ENCODE peak calls at places on chromosome 11, in six cellular contexts. V is GM23338, Q is mammary epithelial cell, R is HFF-Myc, M is foreskin fibroblast, Y is colonic mucosa. U is an unnamed sample.

GRCh38 chr11:11016123-11016522 is 158.3 kb upstream of the ZBED5 start:
- DNase-seq in V (no peak), Q (peak), R (no peak), M (peak), Y (no peak), U (no peak)

GRCh38 chr11:30106222-30106621 is 89.4 kb upstream of the KCNA4 start:
- DNase-seq in V (no peak), Q (no peak), R (no peak), M (no peak), Y (no peak), U (peak)

GRCh38 chr11:84673753-84674152 is 953.4 kb downstream of the DLG2 start:
- DNase-seq in V (peak), Q (no peak), R (no peak), M (peak), Y (no peak), U (peak)

GRCh38 chr11:113895367-113896155 is 9.0 kb upstream of the HTR3B start:
- DNase-seq in V (peak), Q (no peak), R (no peak), M (peak), Y (no peak), U (peak)

GRCh38 chr11:24091594-24091993 is 405.3 kb upstream of the LUZP2 start:
- DNase-seq in V (no peak), Q (no peak), R (no peak), M (no peak), Y (no peak), U (no peak)

GRCh38 chr11:68076371-68077042 is 37.7 kb downstream of the TCIRG1 start:
- DNase-seq in V (no peak), Q (no peak), R (no peak), M (no peak), Y (no peak), U (no peak)

GRCh38 chr11:68839953-68840641 is 1.6 kb downstream of the CPT1A start:
- DNase-seq in V (peak), Q (no peak), R (no peak), M (peak), Y (peak), U (peak)

GRCh38 chr11:93031386-93031785 is 61.9 kb downstream of the MTNR1B start:
- DNase-seq in V (peak), Q (peak), R (no peak), M (no peak), Y (no peak), U (peak)

GRCh38 chr11:43508511-43508918 is 149.8 kb downstream of the TTC17 start:
- DNase-seq in V (no peak), Q (peak), R (no peak), M (peak), Y (no peak), U (peak)

GRCh38 chr11:120547301-120547700 is 35.8 kb downstream of the GRIK4 start:
- DNase-seq in V (no peak), Q (peak), R (no peak), M (no peak), Y (no peak), U (no peak)

GRCh38 chr11:120548682-120549209 is 37.2 kb downstream of the GRIK4 start:
- DNase-seq in V (no peak), Q (no peak), R (no peak), M (no peak), Y (no peak), U (no peak)

GRCh38 chr11:120546312-120547205 is 35.0 kb downstream of the GRIK4 start:
- DNase-seq in V (peak), Q (peak), R (peak), M (peak), Y (peak), U (peak)

GRCh38 chr11:120549346-120549745 is 37.8 kb downstream of the GRIK4 start:
- DNase-seq in V (no peak), Q (no peak), R (no peak), M (no peak), Y (no peak), U (no peak)

GRCh38 chr11:120547871-120548681 is 36.5 kb downstream of the GRIK4 start:
- DNase-seq in V (peak), Q (peak), R (peak), M (peak), Y (peak), U (peak)
- TF ChIP-seq CTCF in V (peak), Q (peak), R (no peak), M (no peak), Y (no peak), U (no peak)

DNA sequence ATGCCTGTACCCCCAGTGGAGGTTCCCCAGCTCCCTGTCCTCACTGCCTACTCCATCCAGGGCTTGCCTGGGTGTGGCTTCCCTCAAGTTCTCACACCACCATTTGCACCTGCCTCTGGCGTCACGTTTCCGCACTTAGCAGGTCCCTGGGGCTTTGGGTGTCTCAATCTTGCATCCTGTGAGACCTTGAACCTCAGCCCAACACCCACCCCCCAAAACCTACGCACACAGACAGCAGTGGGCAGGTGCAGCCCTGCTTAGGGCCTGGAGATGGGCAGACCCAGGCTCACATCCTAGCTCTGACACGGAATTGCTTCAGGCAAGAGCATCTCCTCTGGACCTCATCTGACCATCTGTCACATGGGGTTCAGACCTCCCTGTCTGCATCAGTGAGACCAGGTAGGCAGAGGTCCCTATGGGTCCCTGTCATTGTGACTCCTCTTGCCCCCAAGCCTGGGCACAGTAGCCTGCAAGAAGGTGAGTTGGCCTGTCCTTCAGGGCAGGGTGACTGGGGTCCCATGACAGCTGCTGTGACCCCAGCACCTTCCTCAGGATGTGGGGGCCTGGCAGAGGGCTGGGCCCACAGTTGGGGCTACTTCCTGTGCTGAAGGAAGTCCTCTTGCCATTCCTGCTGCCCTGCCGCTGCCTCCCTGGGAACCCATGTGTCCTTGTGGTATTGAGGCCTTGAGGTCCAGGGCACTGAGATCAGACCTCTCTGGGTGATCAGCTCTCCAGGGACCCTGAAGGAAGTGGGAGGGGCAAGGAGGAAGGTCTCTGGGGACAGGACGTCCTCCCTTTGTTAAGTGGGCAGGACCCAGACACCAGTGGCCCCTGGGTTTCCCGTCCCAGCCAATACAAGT is 2.0 kb downstream of the SIPA1 start:
- DNase-seq in V (no peak), Q (no peak), R (no peak), M (no peak), Y (no peak), U (no peak)
- H3K4me3 ChIP-seq in V (no peak), Q (no peak), R (no peak), M (no peak), Y (peak), U (no peak)

GRCh38 chr11:122108192-122108799 is 7.7 kb downstream of the BLID start:
- DNase-seq in V (peak), Q (no peak), R (no peak), M (peak), Y (peak), U (peak)
- TF ChIP-seq CTCF in V (peak), Q (peak), R (peak), M (peak), Y (peak), U (peak)

GRCh38 chr11:96162816-96163499 is 180.0 kb downstream of the MAML2 start:
- DNase-seq in V (no peak), Q (peak), R (no peak), M (peak), Y (no peak), U (peak)
- H3K4me3 ChIP-seq in V (no peak), Q (no peak), R (no peak), M (no peak), Y (no peak), U (no peak)

DNA sequence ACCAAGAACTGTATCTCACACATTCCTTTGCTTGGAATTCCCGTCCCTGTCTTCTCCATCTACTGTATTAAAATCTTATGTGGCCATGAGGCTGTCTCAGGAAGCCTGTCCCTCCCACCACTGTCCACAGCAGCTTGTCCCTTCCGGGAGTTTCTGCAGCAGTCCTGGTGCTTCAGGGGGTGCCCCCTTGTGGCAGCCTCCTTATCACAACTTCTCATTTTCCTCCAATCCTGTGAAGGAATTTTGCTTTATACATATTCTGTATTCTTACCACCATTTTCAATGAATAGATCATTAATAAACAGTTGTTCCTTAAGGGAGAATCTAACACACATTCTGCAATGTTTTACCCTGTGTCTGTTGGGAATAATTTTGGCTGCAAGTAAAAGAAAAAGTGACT is 220.4 kb upstream of the RAG2 start:
- DNase-seq in V (peak), Q (no peak), R (no peak), M (peak), Y (no peak), U (no peak)
- TF ChIP-seq CTCF in V (peak), Q (peak), R (peak), M (peak), Y (no peak), U (peak)

DNA sequence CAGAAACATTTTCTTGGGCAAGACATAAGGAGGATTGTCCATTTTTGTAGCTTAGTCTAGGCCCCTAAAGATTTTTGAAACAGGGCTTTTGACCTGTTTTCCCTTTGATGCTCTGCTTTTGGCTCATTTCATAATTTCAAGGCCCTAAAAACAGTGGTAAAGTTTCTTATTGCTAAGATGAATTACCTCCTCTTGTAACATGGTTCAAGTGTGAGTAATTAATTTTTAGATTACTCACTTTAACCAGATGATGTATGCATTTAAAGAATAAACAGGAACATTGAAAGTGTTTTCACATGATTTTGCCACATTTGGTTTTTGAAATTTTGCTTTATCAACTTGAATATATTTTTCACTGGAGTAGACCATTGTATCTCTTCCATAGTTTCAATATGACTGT is 1.2 kb downstream of the RAG2 start:
- DNase-seq in V (no peak), Q (no peak), R (no peak), M (no peak), Y (no peak), U (no peak)
- H3K4me3 ChIP-seq in V (no peak), Q (no peak), R (no peak), M (no peak), Y (no peak), U (no peak)

GRCh38 chr11:99739464-99740089 is 718.8 kb downstream of the CNTN5 start:
- DNase-seq in V (peak), Q (peak), R (no peak), M (no peak), Y (no peak), U (peak)
- TF ChIP-seq CTCF in V (peak), Q (peak), R (no peak), M (peak), Y (peak), U (peak)

GRCh38 chr11:74870485-74870884 is 78.4 kb downstream of the XRRA1 start:
- DNase-seq in V (peak), Q (peak), R (no peak), M (peak), Y (no peak), U (peak)
- H3K4me3 ChIP-seq in V (no peak), Q (no peak), R (no peak), M (no peak), Y (no peak), U (no peak)

GRCh38 chr11:120105576-120105975 is 32.3 kb downstream of the TRIM29 start:
- DNase-seq in V (no peak), Q (no peak), R (no peak), M (no peak), Y (no peak), U (no peak)
- TF ChIP-seq CTCF in V (no peak), Q (no peak), R (no peak), M (no peak), Y (no peak), U (no peak)

U was measured in astrocyte of the spinal cord.